ENCODE peak calls at places on chromosomes 4 and X, in ten cellular contexts. J, A, Q, X, S, F, C, N, H and Z are unnamed samples.

GRCh38 chrX:119118780-119119395 is 8.7 kb downstream of the KIAA1210 start:
- DNase-seq in J (no peak), A (peak; percentile 1), Q (no peak), X (peak; percentile 67), S (peak; percentile 42), F (peak; percentile 53), C (peak; percentile 33), N (peak; percentile 40), H (peak; percentile 4), Z (peak; percentile 23)

GRCh38 chr4:4670869-4671268 is 129.0 kb upstream of the STX18 start:
- DNase-seq in J (no peak), A (no peak), Q (no peak), X (no peak), S (no peak), F (no peak), C (no peak), N (no peak), H (no peak), Z (no peak)

GRCh38 chr4:137193564-137193963 is 338.7 kb downstream of the PCDH18 start:
- DNase-seq in J (no peak), A (no peak), Q (no peak), X (no peak), S (no peak), F (no peak), C (no peak), N (no peak), H (no peak), Z (no peak)

GRCh38 chr4:185723619-185724150 is 88.3 kb downstream of the SORBS2 start:
- DNase-seq in J (no peak), A (no peak), Q (no peak), X (no peak), S (no peak), F (no peak), C (no peak), N (no peak), H (no peak), Z (no peak)

GRCh38 chr4:69910016-69910782 is 20.7 kb upstream of the CSN1S1 start:
- DNase-seq in J (no peak), A (no peak), Q (no peak), X (no peak), S (no peak), F (no peak), C (peak; percentile 42), N (no peak), H (no peak), Z (no peak)

GRCh38 chrX:11968470-11968869 is 169.8 kb upstream of the FRMPD4 start:
- DNase-seq in J (no peak), A (peak; percentile 33), Q (no peak), X (no peak), S (no peak), F (no peak), C (no peak), N (no peak), H (no peak), Z (no peak)

GRCh38 chrX:10854594-10854993 is 234.2 kb upstream of the MID1 start:
- DNase-seq in J (no peak), A (no peak), Q (no peak), X (no peak), S (no peak), F (no peak), C (no peak), N (no peak), H (no peak), Z (no peak)

GRCh38 chr4:47209833-47210232 is 178.5 kb downstream of the GABRB1 start:
- DNase-seq in J (no peak), A (peak; percentile 9), Q (no peak), X (no peak), S (no peak), F (peak; percentile 12), C (peak; percentile 82), N (no peak), H (no peak), Z (no peak)

GRCh38 chr4:141339966-141340365 is 119.3 kb downstream of the ZNF330 start:
- DNase-seq in J (no peak), A (no peak), Q (no peak), X (no peak), S (no peak), F (no peak), C (no peak), N (no peak), H (no peak), Z (no peak)

GRCh38 chr4:147927377-147928137 is 195.7 kb downstream of the ARHGAP10 start:
- DNase-seq in J (no peak), A (no peak), Q (no peak), X (no peak), S (no peak), F (no peak), C (peak; percentile 58), N (no peak), H (no peak), Z (no peak)

GRCh38 chrX:154649864-154650510 is 3.4 kb downstream of the CTAG2 start:
- DNase-seq in J (no peak), A (no peak), Q (no peak), X (peak; percentile 14), S (no peak), F (no peak), C (no peak), N (no peak), H (no peak), Z (no peak)

GRCh38 chr4:121908346-121908745 is 38.1 kb upstream of the BBS7 start:
- DNase-seq in J (no peak), A (no peak), Q (no peak), X (no peak), S (no peak), F (no peak), C (no peak), N (no peak), H (no peak), Z (no peak)

GRCh38 chr4:8176547-8177399 is 18.2 kb upstream of the ABLIM2 start:
- DNase-seq in J (no peak), A (no peak), Q (peak; percentile 31), X (peak; percentile 86), S (no peak), F (peak; percentile 83), C (peak; percentile 48), N (peak; percentile 49), H (peak; percentile 32), Z (peak; percentile 52)

GRCh38 chr4:13166214-13166613 is 317.9 kb downstream of the RAB28 start:
- DNase-seq in J (no peak), A (no peak), Q (no peak), X (no peak), S (no peak), F (no peak), C (peak; percentile 44), N (no peak), H (no peak), Z (no peak)

GRCh38 chrX:39194673-39195072 is 393.4 kb downstream of the MID1IP1 start:
- DNase-seq in J (no peak), A (no peak), Q (no peak), X (no peak), S (no peak), F (no peak), C (no peak), N (no peak), H (no peak), Z (no peak)

GRCh38 chrX:33416273-33416805 is 205.0 kb upstream of the DMD start:
- DNase-seq in J (no peak), A (no peak), Q (no peak), X (no peak), S (no peak), F (no peak), C (no peak), N (no peak), H (no peak), Z (no peak)

GRCh38 chr4:88744609-88745008 is 47.0 kb upstream of the NAP1L5 start:
- DNase-seq in J (no peak), A (no peak), Q (no peak), X (no peak), S (no peak), F (no peak), C (no peak), N (no peak), H (no peak), Z (no peak)

GRCh38 chr4:726816-727215 is 21.2 kb downstream of the PCGF3 start:
- DNase-seq in J (no peak), A (no peak), Q (no peak), X (no peak), S (no peak), F (no peak), C (no peak), N (no peak), H (no peak), Z (no peak)

GRCh38 chrX:42684062-42684461 is 93.9 kb downstream of the PPP1R2C start:
- DNase-seq in J (no peak), A (no peak), Q (no peak), X (no peak), S (no peak), F (no peak), C (no peak), N (no peak), H (no peak), Z (no peak)

GRCh38 chr4:16199132-16199531 is 27.1 kb downstream of the TAPT1 start:
- DNase-seq in J (no peak), A (no peak), Q (peak; percentile 18), X (no peak), S (no peak), F (peak; percentile 21), C (peak; percentile 38), N (no peak), H (peak; percentile 34), Z (no peak)

GRCh38 chr4:158869761-158870160 is 100.9 kb downstream of the FNIP2 start:
- DNase-seq in J (no peak), A (no peak), Q (no peak), X (no peak), S (no peak), F (no peak), C (no peak), N (no peak), H (no peak), Z (no peak)

GRCh38 chr4:25783943-25784342 is 78.8 kb downstream of the SEL1L3 start:
- DNase-seq in J (no peak), A (no peak), Q (no peak), X (no peak), S (no peak), F (no peak), C (no peak), N (no peak), H (no peak), Z (peak; percentile 15)

GRCh38 chrX:153530411-153531145 is 13.1 kb downstream of the ATP2B3 start:
- DNase-seq in J (no peak), A (no peak), Q (no peak), X (no peak), S (no peak), F (no peak), C (no peak), N (no peak), H (no peak), Z (no peak)

GRCh38 chr4:153792007-153792892 is 3.4 kb upstream of the SFRP2 start:
- DNase-seq in J (peak; percentile 34), A (peak; percentile 2), Q (no peak), X (peak; percentile 63), S (no peak), F (peak; percentile 84), C (peak; percentile 34), N (peak; percentile 4), H (no peak), Z (no peak)

GRCh38 chr4:151267104-151267503 is 9.9 kb upstream of the PRSS48 start:
- DNase-seq in J (no peak), A (no peak), Q (no peak), X (no peak), S (no peak), F (no peak), C (no peak), N (no peak), H (no peak), Z (no peak)

GRCh38 chrX:21934414-21934813 is 6.1 kb upstream of the SMS start:
- DNase-seq in J (no peak), A (peak; percentile 55), Q (no peak), X (no peak), S (no peak), F (no peak), C (no peak), N (no peak), H (no peak), Z (no peak)

GRCh38 chrX:20218809-20219505 is 47.8 kb downstream of the RPS6KA3 start:
- DNase-seq in J (peak; percentile 43), A (no peak), Q (no peak), X (peak; percentile 5), S (no peak), F (peak; percentile 17), C (no peak), N (no peak), H (peak; percentile 7), Z (no peak)

GRCh38 chrX:140799216-140799615 is 89.7 kb downstream of the LINC00632 start:
- DNase-seq in J (no peak), A (peak; percentile 38), Q (no peak), X (no peak), S (no peak), F (no peak), C (peak; percentile 3), N (no peak), H (no peak), Z (no peak)